ENCODE peak calls at places on chromosomes 5 and 9, in ten cellular contexts. One of them, this sample, is unnamed. For H3K27me3, the result is how much of the 10 kb centered on the place peaks cover.

GRCh38 chr5:92800360-92800759 is 780.7 kb downstream of the NR2F1-AS1 start:
- DNase-seq in dorsolateral prefrontal cortex: no peak
- DNase-seq in ovary: no peak
- DNase-seq in CD4-positive, alpha-beta T cell: no peak
- DNase-seq in uterus: no peak
- DNase-seq in tibial nerve: no peak
- DNase-seq in neural progenitor cell: no peak
- DNase-seq in bronchial epithelial cell: no peak
- DNase-seq in upper lobe of right lung: no peak
- DNase-seq in K562: no peak
- DNase-seq in this sample: no peak

GRCh38 chr5:14617441-14617840 is 35.8 kb downstream of the OTULINL start:
- DNase-seq in uterus: no peak
- DNase-seq in bronchial epithelial cell: no peak
- DNase-seq in tibial nerve: no peak
- DNase-seq in dorsolateral prefrontal cortex: no peak
- DNase-seq in ovary: no peak
- DNase-seq in upper lobe of right lung: no peak
- DNase-seq in neural progenitor cell: no peak
- DNase-seq in K562: no peak
- DNase-seq in CD4-positive, alpha-beta T cell: no peak
- DNase-seq in this sample: no peak

GRCh38 chr5:179822059-179822432 is 1.3 kb downstream of the SQSTM1 start:
- DNase-seq in CD4-positive, alpha-beta T cell: no peak
- DNase-seq in ovary: no peak
- DNase-seq in uterus: no peak
- DNase-seq in tibial nerve: no peak
- DNase-seq in upper lobe of right lung: no peak
- DNase-seq in dorsolateral prefrontal cortex: no peak
- DNase-seq in neural progenitor cell: no peak
- DNase-seq in bronchial epithelial cell: no peak
- DNase-seq in K562: no peak
- DNase-seq in this sample: no peak

GRCh38 chr9:32589083-32589713 is 16.2 kb upstream of the NDUFB6 start:
- DNase-seq in tibial nerve: no peak
- DNase-seq in bronchial epithelial cell: peak
- DNase-seq in ovary: no peak
- DNase-seq in upper lobe of right lung: no peak
- DNase-seq in CD4-positive, alpha-beta T cell: no peak
- DNase-seq in uterus: no peak
- DNase-seq in neural progenitor cell: peak
- DNase-seq in K562: peak
- DNase-seq in dorsolateral prefrontal cortex: no peak
- DNase-seq in this sample: no peak

GRCh38 chr5:170347022-170347421 is 42.1 kb downstream of the KCNMB1 start:
- DNase-seq in dorsolateral prefrontal cortex: no peak
- DNase-seq in K562: no peak
- DNase-seq in CD4-positive, alpha-beta T cell: no peak
- DNase-seq in upper lobe of right lung: no peak
- DNase-seq in tibial nerve: no peak
- DNase-seq in neural progenitor cell: no peak
- DNase-seq in bronchial epithelial cell: no peak
- DNase-seq in ovary: no peak
- DNase-seq in uterus: no peak
- DNase-seq in this sample: no peak

GRCh38 chr5:141040093-141040762 is 10.9 kb upstream of the PCDHB1 start:
- DNase-seq in K562: no peak
- DNase-seq in neural progenitor cell: peak
- DNase-seq in dorsolateral prefrontal cortex: peak
- DNase-seq in upper lobe of right lung: peak
- DNase-seq in tibial nerve: peak
- DNase-seq in CD4-positive, alpha-beta T cell: no peak
- DNase-seq in ovary: no peak
- DNase-seq in bronchial epithelial cell: peak
- DNase-seq in uterus: peak
- DNase-seq in this sample: peak

GRCh38 chr9:691825-692363 is 149.6 kb upstream of the DMRT1 start:
- DNase-seq in ovary: no peak
- DNase-seq in K562: no peak
- DNase-seq in bronchial epithelial cell: no peak
- DNase-seq in CD4-positive, alpha-beta T cell: no peak
- DNase-seq in neural progenitor cell: no peak
- DNase-seq in upper lobe of right lung: no peak
- DNase-seq in dorsolateral prefrontal cortex: no peak
- DNase-seq in uterus: no peak
- DNase-seq in tibial nerve: no peak
- DNase-seq in this sample: no peak

GRCh38 chr9:109817846-109818472 is 38.0 kb downstream of the PALM2AKAP2 start:
- DNase-seq in CD4-positive, alpha-beta T cell: no peak
- DNase-seq in bronchial epithelial cell: peak
- DNase-seq in K562: peak
- DNase-seq in uterus: peak
- DNase-seq in neural progenitor cell: peak
- DNase-seq in tibial nerve: peak
- DNase-seq in ovary: peak
- DNase-seq in dorsolateral prefrontal cortex: peak
- DNase-seq in upper lobe of right lung: no peak
- DNase-seq in this sample: peak

GRCh38 chr5:72658767-72659540 is 151.7 kb upstream of the ZNF366 start:
- DNase-seq in tibial nerve: no peak
- DNase-seq in dorsolateral prefrontal cortex: no peak
- DNase-seq in uterus: no peak
- DNase-seq in CD4-positive, alpha-beta T cell: no peak
- DNase-seq in ovary: no peak
- DNase-seq in bronchial epithelial cell: no peak
- DNase-seq in K562: no peak
- DNase-seq in upper lobe of right lung: no peak
- DNase-seq in neural progenitor cell: no peak
- DNase-seq in this sample: no peak

GRCh38 chr5:157290981-157291711 is 25.2 kb downstream of the CYFIP2 start:
- DNase-seq in upper lobe of right lung: no peak
- DNase-seq in uterus: no peak
- DNase-seq in ovary: no peak
- DNase-seq in bronchial epithelial cell: no peak
- DNase-seq in tibial nerve: no peak
- DNase-seq in neural progenitor cell: no peak
- DNase-seq in CD4-positive, alpha-beta T cell: no peak
- DNase-seq in K562: no peak
- DNase-seq in dorsolateral prefrontal cortex: no peak
- DNase-seq in this sample: no peak

GRCh38 chr9:132596200-132596599 is 13.8 kb downstream of the BARHL1 start:
- DNase-seq in bronchial epithelial cell: no peak
- DNase-seq in K562: no peak
- DNase-seq in dorsolateral prefrontal cortex: no peak
- DNase-seq in ovary: no peak
- DNase-seq in neural progenitor cell: no peak
- DNase-seq in tibial nerve: no peak
- DNase-seq in uterus: no peak
- DNase-seq in CD4-positive, alpha-beta T cell: no peak
- DNase-seq in upper lobe of right lung: no peak
- DNase-seq in this sample: no peak

DNA sequence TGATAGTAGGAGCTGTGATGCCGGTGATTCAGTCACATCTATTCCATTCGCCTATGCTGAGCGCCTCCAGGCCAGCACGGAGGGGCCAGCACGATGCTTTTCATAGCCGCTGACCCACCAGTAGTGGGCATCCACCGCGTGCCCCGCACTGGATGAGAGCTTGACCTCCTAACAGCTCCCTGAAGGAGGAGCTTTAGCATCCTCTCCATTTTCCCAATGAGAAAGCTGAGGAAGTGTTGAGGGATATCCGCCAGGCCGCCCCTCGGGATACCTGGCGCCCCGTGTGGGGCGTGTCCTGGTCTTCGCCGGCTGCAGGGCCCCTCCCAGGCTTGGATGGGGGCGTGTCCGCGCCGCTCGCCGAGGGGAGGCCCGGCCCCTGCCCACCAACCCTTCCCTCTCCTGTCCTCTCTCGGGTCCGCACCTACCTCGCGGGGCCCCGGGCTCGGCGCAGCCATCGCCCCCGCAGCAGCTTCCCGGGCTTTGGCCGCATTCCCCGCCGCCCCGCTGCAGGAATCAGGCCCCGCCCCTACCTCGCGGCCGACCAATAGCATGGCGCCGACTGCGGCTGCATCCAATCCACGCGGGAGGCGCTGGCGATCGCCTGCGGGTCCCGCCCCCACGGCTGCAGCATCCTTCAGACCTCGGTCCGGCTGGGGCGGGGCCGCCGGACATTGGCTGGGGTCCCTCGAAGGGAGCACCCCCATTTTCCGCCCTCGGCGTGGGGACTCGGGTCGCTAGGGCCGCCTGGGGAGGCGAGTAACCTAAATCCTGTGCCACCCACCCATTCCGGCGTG is at the start of gene PIP5KL1:
- DNase-seq in K562: peak
- DNase-seq in dorsolateral prefrontal cortex: peak
- DNase-seq in upper lobe of right lung: peak
- DNase-seq in CD4-positive, alpha-beta T cell: peak
- DNase-seq in tibial nerve: peak
- DNase-seq in neural progenitor cell: peak
- DNase-seq in ovary: peak
- DNase-seq in uterus: peak
- DNase-seq in bronchial epithelial cell: peak
- DNase-seq in this sample: peak
- H3K27me3 ChIP-seq in K562: under half
- H3K27me3 ChIP-seq in dorsolateral prefrontal cortex: under half
- H3K27me3 ChIP-seq in upper lobe of right lung: under half
- H3K27me3 ChIP-seq in CD4-positive, alpha-beta T cell: under half
- H3K27me3 ChIP-seq in tibial nerve: under half
- H3K27me3 ChIP-seq in neural progenitor cell: under half
- H3K27me3 ChIP-seq in ovary: under half
- H3K27me3 ChIP-seq in uterus: under half
- H3K27me3 ChIP-seq in bronchial epithelial cell: under half
- H3K27me3 ChIP-seq in this sample: under half

GRCh38 chr5:69039829-69040228 is 54.0 kb upstream of the SLC30A5 start:
- DNase-seq in upper lobe of right lung: no peak
- DNase-seq in ovary: no peak
- DNase-seq in uterus: no peak
- DNase-seq in CD4-positive, alpha-beta T cell: no peak
- DNase-seq in bronchial epithelial cell: no peak
- DNase-seq in K562: no peak
- DNase-seq in tibial nerve: no peak
- DNase-seq in neural progenitor cell: no peak
- DNase-seq in dorsolateral prefrontal cortex: no peak
- DNase-seq in this sample: no peak
- TF ChIP-seq CTCF in upper lobe of right lung: no peak
- TF ChIP-seq CTCF in ovary: no peak
- TF ChIP-seq CTCF in uterus: no peak
- TF ChIP-seq CTCF in CD4-positive, alpha-beta T cell: no peak
- TF ChIP-seq CTCF in bronchial epithelial cell: no peak
- TF ChIP-seq CTCF in K562: no peak
- TF ChIP-seq CTCF in tibial nerve: no peak
- TF ChIP-seq CTCF in neural progenitor cell: no peak
- TF ChIP-seq CTCF in dorsolateral prefrontal cortex: no peak
- TF ChIP-seq CTCF in this sample: no peak

GRCh38 chr9:122212473-122213004 is 16.2 kb downstream of the LHX6 start:
- DNase-seq in upper lobe of right lung: peak
- DNase-seq in ovary: no peak
- DNase-seq in K562: peak
- DNase-seq in tibial nerve: no peak
- DNase-seq in dorsolateral prefrontal cortex: no peak
- DNase-seq in bronchial epithelial cell: no peak
- DNase-seq in CD4-positive, alpha-beta T cell: no peak
- DNase-seq in uterus: no peak
- DNase-seq in neural progenitor cell: no peak
- DNase-seq in this sample: no peak

GRCh38 chr9:122215663-122216062 is 13.1 kb downstream of the LHX6 start:
- DNase-seq in dorsolateral prefrontal cortex: no peak
- DNase-seq in tibial nerve: no peak
- DNase-seq in uterus: no peak
- DNase-seq in bronchial epithelial cell: no peak
- DNase-seq in upper lobe of right lung: no peak
- DNase-seq in neural progenitor cell: no peak
- DNase-seq in K562: no peak
- DNase-seq in ovary: no peak
- DNase-seq in CD4-positive, alpha-beta T cell: no peak
- DNase-seq in this sample: no peak

GRCh38 chr9:122214507-122214906 is 14.2 kb downstream of the LHX6 start:
- DNase-seq in uterus: no peak
- DNase-seq in K562: no peak
- DNase-seq in bronchial epithelial cell: no peak
- DNase-seq in neural progenitor cell: no peak
- DNase-seq in upper lobe of right lung: no peak
- DNase-seq in ovary: no peak
- DNase-seq in tibial nerve: no peak
- DNase-seq in dorsolateral prefrontal cortex: no peak
- DNase-seq in CD4-positive, alpha-beta T cell: no peak
- DNase-seq in this sample: no peak

GRCh38 chr9:122213102-122213588 is 15.6 kb downstream of the LHX6 start:
- DNase-seq in upper lobe of right lung: no peak
- DNase-seq in neural progenitor cell: no peak
- DNase-seq in uterus: no peak
- DNase-seq in tibial nerve: no peak
- DNase-seq in K562: no peak
- DNase-seq in dorsolateral prefrontal cortex: no peak
- DNase-seq in CD4-positive, alpha-beta T cell: no peak
- DNase-seq in ovary: no peak
- DNase-seq in bronchial epithelial cell: no peak
- DNase-seq in this sample: no peak

GRCh38 chr9:122213589-122214413 is 15.0 kb downstream of the LHX6 start:
- DNase-seq in ovary: peak
- DNase-seq in uterus: no peak
- DNase-seq in neural progenitor cell: peak
- DNase-seq in K562: peak
- DNase-seq in CD4-positive, alpha-beta T cell: peak
- DNase-seq in dorsolateral prefrontal cortex: no peak
- DNase-seq in bronchial epithelial cell: peak
- DNase-seq in upper lobe of right lung: peak
- DNase-seq in tibial nerve: no peak
- DNase-seq in this sample: peak
- H3K27me3 ChIP-seq in ovary: under half
- H3K27me3 ChIP-seq in uterus: under half
- H3K27me3 ChIP-seq in neural progenitor cell: half or more
- H3K27me3 ChIP-seq in K562: under half
- H3K27me3 ChIP-seq in CD4-positive, alpha-beta T cell: half or more
- H3K27me3 ChIP-seq in dorsolateral prefrontal cortex: half or more
- H3K27me3 ChIP-seq in bronchial epithelial cell: under half
- H3K27me3 ChIP-seq in upper lobe of right lung: half or more
- H3K27me3 ChIP-seq in tibial nerve: half or more
- H3K27me3 ChIP-seq in this sample: half or more

GRCh38 chr5:171598279-171599152 is 179.1 kb downstream of the FGF18 start:
- DNase-seq in tibial nerve: no peak
- DNase-seq in uterus: no peak
- DNase-seq in dorsolateral prefrontal cortex: no peak
- DNase-seq in neural progenitor cell: no peak
- DNase-seq in K562: no peak
- DNase-seq in upper lobe of right lung: no peak
- DNase-seq in ovary: no peak
- DNase-seq in CD4-positive, alpha-beta T cell: no peak
- DNase-seq in bronchial epithelial cell: no peak
- DNase-seq in this sample: no peak
- TF ChIP-seq CTCF in tibial nerve: no peak
- TF ChIP-seq CTCF in uterus: no peak
- TF ChIP-seq CTCF in dorsolateral prefrontal cortex: no peak
- TF ChIP-seq CTCF in neural progenitor cell: peak
- TF ChIP-seq CTCF in K562: peak
- TF ChIP-seq CTCF in upper lobe of right lung: peak
- TF ChIP-seq CTCF in ovary: no peak
- TF ChIP-seq CTCF in CD4-positive, alpha-beta T cell: no peak
- TF ChIP-seq CTCF in bronchial epithelial cell: no peak
- TF ChIP-seq CTCF in this sample: peak

GRCh38 chr5:6311568-6312501 is 66.5 kb downstream of the MED10 start:
- DNase-seq in CD4-positive, alpha-beta T cell: no peak
- DNase-seq in uterus: no peak
- DNase-seq in tibial nerve: no peak
- DNase-seq in ovary: no peak
- DNase-seq in K562: no peak
- DNase-seq in upper lobe of right lung: no peak
- DNase-seq in bronchial epithelial cell: no peak
- DNase-seq in dorsolateral prefrontal cortex: no peak
- DNase-seq in neural progenitor cell: no peak
- DNase-seq in this sample: peak
- H3K27me3 ChIP-seq in CD4-positive, alpha-beta T cell: under half
- H3K27me3 ChIP-seq in uterus: under half
- H3K27me3 ChIP-seq in tibial nerve: under half
- H3K27me3 ChIP-seq in ovary: under half
- H3K27me3 ChIP-seq in K562: under half
- H3K27me3 ChIP-seq in upper lobe of right lung: under half
- H3K27me3 ChIP-seq in bronchial epithelial cell: under half
- H3K27me3 ChIP-seq in dorsolateral prefrontal cortex: under half
- H3K27me3 ChIP-seq in neural progenitor cell: under half
- H3K27me3 ChIP-seq in this sample: half or more

This sample was measured in WERI-Rb-1.